ENCODE peak calls at places on chromosomes 13 and 19, in ten cellular contexts. H is OCI-LY7; N is cardiac fibroblast; X is AG04450; Q is colonic mucosa; P is left lung; D is CD8-positive, alpha-beta T cell; K is BJ; G is cardiac muscle cell; O is heart left ventricle. M is an unnamed sample.

GRCh38 chr19:8194528-8195275 is 14.5 kb upstream of the CERS4 start:
- DNase-seq in H (peak; percentile 84), N (no peak), X (no peak), Q (peak; percentile 30), P (peak; percentile 37), D (peak; percentile 36), K (no peak), G (peak; percentile 33), O (peak; percentile 23), M (no peak)

GRCh38 chr13:96273196-96273595 is 183.3 kb downstream of the HS6ST3 start:
- DNase-seq in H (no peak), N (peak; percentile 1), X (no peak), Q (no peak), P (no peak), D (no peak), K (no peak), G (no peak), O (no peak), M (no peak)

GRCh38 chr13:37138169-37138568 is 32.7 kb upstream of the CSNK1A1L start:
- DNase-seq in H (no peak), N (peak; percentile 67), X (no peak), Q (no peak), P (no peak), D (no peak), K (no peak), G (peak; percentile 59), O (no peak), M (no peak)

GRCh38 chr19:7888145-7888825 is at the start of gene LRRC8E:
- DNase-seq in H (no peak), N (peak; percentile 62), X (no peak), Q (peak; percentile 77), P (peak; percentile 68), D (no peak), K (no peak), G (peak; percentile 76), O (peak; percentile 25), M (no peak)

GRCh38 chr13:103356226-103356864 is 290.1 kb upstream of the SLC10A2 start:
- DNase-seq in H (no peak), N (no peak), X (no peak), Q (no peak), P (no peak), D (no peak), K (no peak), G (no peak), O (no peak), M (no peak)

GRCh38 chr19:4069331-4069959 is 2.7 kb upstream of the ZBTB7A start:
- DNase-seq in H (peak; percentile 38), N (no peak), X (no peak), Q (peak; percentile 54), P (no peak), D (no peak), K (no peak), G (no peak), O (no peak), M (no peak)

GRCh38 chr13:79442221-79442620 is 36.2 kb upstream of the RBM26 start:
- DNase-seq in H (no peak), N (no peak), X (no peak), Q (no peak), P (no peak), D (no peak), K (no peak), G (no peak), O (no peak), M (no peak)

GRCh38 chr13:45162821-45163220 is 38.0 kb downstream of the KCTD4 start:
- DNase-seq in H (no peak), N (peak; percentile 92), X (peak; percentile 74), Q (no peak), P (no peak), D (no peak), K (peak; percentile 72), G (peak; percentile 84), O (no peak), M (peak; percentile 53)

DNA sequence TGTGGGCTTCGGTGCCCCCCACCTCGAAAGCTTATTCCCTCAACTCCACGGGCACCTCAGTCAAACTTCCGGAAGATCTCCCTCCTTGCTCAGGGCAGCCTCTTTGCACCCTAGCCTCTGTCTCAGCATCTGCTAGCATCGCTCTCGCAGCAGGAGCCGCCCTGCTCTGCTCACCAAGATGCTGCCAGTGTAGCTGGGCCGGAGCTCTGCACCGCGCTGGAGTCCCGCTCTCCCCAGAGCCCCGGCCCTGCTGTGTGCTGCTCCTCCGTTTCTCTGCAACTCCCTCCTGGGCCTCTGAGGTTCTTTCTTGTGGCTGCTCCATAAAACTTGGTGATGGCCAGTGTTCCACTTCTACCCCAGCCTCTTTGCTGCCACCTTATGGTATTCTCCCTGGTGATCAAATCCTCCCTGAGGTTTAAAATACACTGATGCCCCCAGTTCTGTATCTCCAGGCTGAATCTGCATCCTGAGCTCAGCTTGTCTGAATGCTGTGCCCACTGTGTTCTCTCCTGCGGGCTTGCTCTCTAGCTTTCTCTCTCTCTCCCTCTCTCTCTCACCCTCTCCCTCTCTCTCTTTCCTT is 198.0 kb downstream of the UQCRFS1 start:
- DNase-seq in H (no peak), N (no peak), X (no peak), Q (no peak), P (no peak), D (no peak), K (no peak), G (no peak), O (no peak), M (no peak)
- TF ChIP-seq CTCF in H (no peak), N (no peak), X (no peak), Q (no peak), P (no peak), D (no peak), K (peak; percentile 5), G (no peak), O (no peak), M (no peak)

DNA sequence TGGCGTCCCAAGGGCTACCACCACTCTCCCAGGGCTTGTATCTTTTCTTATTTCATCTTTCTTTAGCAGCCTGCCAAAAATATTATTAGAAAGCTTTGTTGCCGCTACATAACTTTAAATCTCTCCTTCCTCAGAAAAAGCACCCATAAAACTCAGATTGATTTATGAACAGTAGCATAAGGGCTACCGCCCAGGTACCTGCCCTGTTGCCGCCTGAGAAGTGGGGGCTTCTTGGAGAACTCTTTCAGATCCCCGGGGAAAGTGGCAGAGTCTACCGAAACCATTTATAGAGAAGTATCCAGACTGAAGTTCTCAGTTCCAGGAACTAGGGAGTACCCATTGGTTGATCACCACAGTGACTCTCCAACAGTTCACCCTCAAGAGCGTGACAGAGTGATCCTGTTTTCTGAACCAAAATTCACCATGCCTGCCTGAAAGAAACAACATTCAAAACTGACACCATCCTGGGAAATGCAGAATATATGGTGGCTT is 697 bp upstream of the N4BP2L1 start:
- DNase-seq in H (peak; percentile 19), N (no peak), X (no peak), Q (no peak), P (no peak), D (no peak), K (no peak), G (no peak), O (no peak), M (no peak)
- H3K4me3 ChIP-seq in H (peak overlapping the region; percentile 96), N (peak overlapping the region; percentile 60), X (peak overlapping the region; percentile 62), Q (peak overlapping the region; percentile 71), P (peak overlapping the region; percentile 83), D (peak overlapping the region; percentile 60), K (no peak overlapping the region), G (peak overlapping the region; percentile 78), O (peak overlapping the region; percentile 71), M (peak overlapping the region; percentile 58)

GRCh38 chr13:34939771-34940170 is 2.3 kb upstream of the NBEA start:
- DNase-seq in H (no peak), N (no peak), X (no peak), Q (no peak), P (no peak), D (no peak), K (no peak), G (no peak), O (no peak), M (no peak)

GRCh38 chr13:34943675-34944634 is 1.9 kb downstream of the NBEA start:
- DNase-seq in H (peak; percentile 27), N (no peak), X (no peak), Q (no peak), P (no peak), D (no peak), K (no peak), G (no peak), O (no peak), M (no peak)

GRCh38 chr13:34942732-34943674 is 933 bp downstream of the NBEA start:
- DNase-seq in H (peak; percentile 28), N (no peak), X (no peak), Q (peak; percentile 27), P (peak; percentile 39), D (no peak), K (no peak), G (peak; percentile 5), O (peak; percentile 37), M (no peak)

GRCh38 chr13:34941436-34941834 is 635 bp upstream of the NBEA start:
- DNase-seq in H (peak; percentile 8), N (no peak), X (no peak), Q (no peak), P (no peak), D (no peak), K (no peak), G (no peak), O (no peak), M (no peak)

GRCh38 chr13:34941835-34942731 is at the start of gene NBEA:
- DNase-seq in H (peak; percentile 81), N (peak; percentile 45), X (no peak), Q (peak; percentile 81), P (peak; percentile 77), D (peak; percentile 66), K (peak; percentile 11), G (peak; percentile 62), O (peak; percentile 89), M (peak; percentile 21)
- TF ChIP-seq CTCF in H (no peak), N (no peak), X (no peak), Q (no peak), P (no peak), D (no peak), K (no peak), G (peak; percentile 18), O (peak; percentile 68), M (peak; percentile 4)

DNA sequence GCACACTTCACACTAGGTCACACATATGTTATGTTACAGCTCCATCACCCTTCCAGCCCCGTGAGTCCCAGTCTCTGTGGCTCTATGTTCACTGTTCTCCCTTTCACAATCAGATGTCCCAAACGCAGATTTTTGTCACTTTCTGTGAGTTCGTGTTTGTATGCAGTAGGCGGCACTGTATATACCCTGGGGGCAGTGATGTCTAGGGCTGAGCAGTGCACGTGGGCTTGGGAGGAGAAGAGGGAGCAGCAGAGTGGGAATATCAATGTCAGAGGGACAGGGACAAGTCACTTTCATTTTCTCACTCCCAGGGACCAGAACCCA is 22.0 kb downstream of the PSG1 start:
- DNase-seq in H (no peak), N (no peak), X (no peak), Q (no peak), P (no peak), D (no peak), K (no peak), G (no peak), O (no peak), M (no peak)
- H3K4me3 ChIP-seq in H (no peak overlapping the region), N (no peak overlapping the region), X (no peak overlapping the region), Q (no peak overlapping the region), P (no peak overlapping the region), D (no peak overlapping the region), K (no peak overlapping the region), G (no peak overlapping the region), O (no peak overlapping the region), M (no peak overlapping the region)

M was measured in HFF-Myc.